ENCODE peak calls at places on chromosome 11, in seven cellular contexts. One of them, this sample, is unnamed.

GRCh38 chr11:72594493-72595291 is 79.5 kb downstream of the PDE2A start:
- DNase-seq in H1: no peak
- DNase-seq in transverse colon: no peak
- DNase-seq in stomach: no peak
- DNase-seq in vagina: no peak
- DNase-seq in GM23338: peak; percentile 61
- DNase-seq in spleen: no peak
- DNase-seq in this sample: no peak

GRCh38 chr11:46504817-46505613 is 88.8 kb downstream of the AMBRA1 start:
- DNase-seq in H1: no peak
- DNase-seq in transverse colon: no peak
- DNase-seq in stomach: no peak
- DNase-seq in vagina: no peak
- DNase-seq in GM23338: no peak
- DNase-seq in spleen: no peak
- DNase-seq in this sample: no peak

GRCh38 chr11:1931326-1931725 is 11.8 kb downstream of the TNNT3 start:
- DNase-seq in H1: no peak
- DNase-seq in transverse colon: no peak
- DNase-seq in stomach: no peak
- DNase-seq in vagina: no peak
- DNase-seq in GM23338: no peak
- DNase-seq in spleen: peak; percentile 49
- DNase-seq in this sample: no peak

GRCh38 chr11:68968306-68969255 is 12.2 kb downstream of the MRGPRD start:
- DNase-seq in H1: no peak
- DNase-seq in transverse colon: peak; percentile 6
- DNase-seq in stomach: no peak
- DNase-seq in vagina: no peak
- DNase-seq in GM23338: peak; percentile 39
- DNase-seq in spleen: peak; percentile 41
- DNase-seq in this sample: no peak

GRCh38 chr11:81165164-81165563 is 1568.5 kb downstream of the FAM181B start:
- DNase-seq in H1: no peak
- DNase-seq in transverse colon: no peak
- DNase-seq in stomach: no peak
- DNase-seq in vagina: no peak
- DNase-seq in GM23338: peak; percentile 58
- DNase-seq in spleen: no peak
- DNase-seq in this sample: no peak

GRCh38 chr11:117239295-117239694 is 6.8 kb downstream of the RNF214 start:
- DNase-seq in H1: no peak
- DNase-seq in transverse colon: no peak
- DNase-seq in stomach: no peak
- DNase-seq in vagina: no peak
- DNase-seq in GM23338: no peak
- DNase-seq in spleen: no peak
- DNase-seq in this sample: no peak

GRCh38 chr11:95459268-95460040 is 228.5 kb upstream of the SESN3 start:
- DNase-seq in H1: no peak
- DNase-seq in transverse colon: no peak
- DNase-seq in stomach: no peak
- DNase-seq in vagina: no peak
- DNase-seq in GM23338: no peak
- DNase-seq in spleen: no peak
- DNase-seq in this sample: peak; percentile 61

GRCh38 chr11:67375320-67376021 is 2.1 kb upstream of the CLCF1 start:
- DNase-seq in H1: peak; percentile 62
- DNase-seq in transverse colon: no peak
- DNase-seq in stomach: no peak
- DNase-seq in vagina: no peak
- DNase-seq in GM23338: peak; percentile 64
- DNase-seq in spleen: no peak
- DNase-seq in this sample: no peak

GRCh38 chr11:46666516-46666915 is 33.9 kb downstream of the ARHGAP1 start:
- DNase-seq in H1: no peak
- DNase-seq in transverse colon: no peak
- DNase-seq in stomach: no peak
- DNase-seq in vagina: no peak
- DNase-seq in GM23338: no peak
- DNase-seq in spleen: no peak
- DNase-seq in this sample: no peak

GRCh38 chr11:61974766-61975631 is 7.6 kb upstream of the FTH1 start:
- DNase-seq in H1: no peak
- DNase-seq in transverse colon: peak; percentile 57
- DNase-seq in stomach: peak; percentile 80
- DNase-seq in vagina: no peak
- DNase-seq in GM23338: no peak
- DNase-seq in spleen: peak; percentile 40
- DNase-seq in this sample: peak; percentile 60

GRCh38 chr11:119875841-119876600 is 147.0 kb upstream of the NECTIN1 start:
- DNase-seq in H1: no peak
- DNase-seq in transverse colon: no peak
- DNase-seq in stomach: no peak
- DNase-seq in vagina: no peak
- DNase-seq in GM23338: no peak
- DNase-seq in spleen: peak; percentile 51
- DNase-seq in this sample: no peak

GRCh38 chr11:91673705-91674104 is 550.9 kb upstream of the FAT3 start:
- DNase-seq in H1: no peak
- DNase-seq in transverse colon: no peak
- DNase-seq in stomach: no peak
- DNase-seq in vagina: no peak
- DNase-seq in GM23338: no peak
- DNase-seq in spleen: no peak
- DNase-seq in this sample: no peak

GRCh38 chr11:13923182-13923581 is 39.3 kb upstream of the SPON1 start:
- DNase-seq in H1: no peak
- DNase-seq in transverse colon: no peak
- DNase-seq in stomach: no peak
- DNase-seq in vagina: peak; percentile 19
- DNase-seq in GM23338: no peak
- DNase-seq in spleen: no peak
- DNase-seq in this sample: no peak

GRCh38 chr11:46364056-46364455 is 16.8 kb downstream of the DGKZ start:
- DNase-seq in H1: no peak
- DNase-seq in transverse colon: no peak
- DNase-seq in stomach: no peak
- DNase-seq in vagina: no peak
- DNase-seq in GM23338: no peak
- DNase-seq in spleen: no peak
- DNase-seq in this sample: no peak

GRCh38 chr11:59753650-59754493 is 1.3 kb upstream of the STX3 start:
- DNase-seq in H1: peak; percentile 92
- DNase-seq in transverse colon: peak; percentile 91
- DNase-seq in stomach: peak; percentile 90
- DNase-seq in vagina: no peak
- DNase-seq in GM23338: peak; percentile 88
- DNase-seq in spleen: peak; percentile 96
- DNase-seq in this sample: peak; percentile 88

GRCh38 chr11:28757725-28758515 is 649.7 kb downstream of the METTL15 start:
- DNase-seq in H1: no peak
- DNase-seq in transverse colon: no peak
- DNase-seq in stomach: no peak
- DNase-seq in vagina: no peak
- DNase-seq in GM23338: no peak
- DNase-seq in spleen: no peak
- DNase-seq in this sample: no peak

GRCh38 chr11:76394411-76394810 is 13.3 kb downstream of the GVQW3 start:
- DNase-seq in H1: no peak
- DNase-seq in transverse colon: no peak
- DNase-seq in stomach: no peak
- DNase-seq in vagina: no peak
- DNase-seq in GM23338: no peak
- DNase-seq in spleen: no peak
- DNase-seq in this sample: no peak

GRCh38 chr11:66715346-66716085 is 13.5 kb downstream of the SPTBN2 start:
- DNase-seq in H1: no peak
- DNase-seq in transverse colon: no peak
- DNase-seq in stomach: no peak
- DNase-seq in vagina: no peak
- DNase-seq in GM23338: no peak
- DNase-seq in spleen: peak; percentile 51
- DNase-seq in this sample: no peak

GRCh38 chr11:63490551-63491239 is at the start of gene PLAAT5:
- DNase-seq in H1: peak; percentile 73
- DNase-seq in transverse colon: peak; percentile 16
- DNase-seq in stomach: no peak
- DNase-seq in vagina: no peak
- DNase-seq in GM23338: peak; percentile 81
- DNase-seq in spleen: peak; percentile 83
- DNase-seq in this sample: no peak

GRCh38 chr11:86524603-86525352 is 147.6 kb downstream of the ME3 start:
- DNase-seq in H1: no peak
- DNase-seq in transverse colon: no peak
- DNase-seq in stomach: no peak
- DNase-seq in vagina: no peak
- DNase-seq in GM23338: no peak
- DNase-seq in spleen: no peak
- DNase-seq in this sample: no peak

GRCh38 chr11:121889168-121889567 is 226.8 kb downstream of the BLID start:
- DNase-seq in H1: no peak
- DNase-seq in transverse colon: no peak
- DNase-seq in stomach: no peak
- DNase-seq in vagina: no peak
- DNase-seq in GM23338: no peak
- DNase-seq in spleen: no peak
- DNase-seq in this sample: no peak

GRCh38 chr11:19344661-19345518 is 104.1 kb upstream of the E2F8 start:
- DNase-seq in H1: peak; percentile 84
- DNase-seq in transverse colon: peak; percentile 29
- DNase-seq in stomach: peak; percentile 55
- DNase-seq in vagina: no peak
- DNase-seq in GM23338: peak; percentile 90
- DNase-seq in spleen: peak; percentile 76
- DNase-seq in this sample: no peak

GRCh38 chr11:19931141-19931767 is 218.6 kb downstream of the NAV2 start:
- DNase-seq in H1: no peak
- DNase-seq in transverse colon: no peak
- DNase-seq in stomach: no peak
- DNase-seq in vagina: peak; percentile 46
- DNase-seq in GM23338: no peak
- DNase-seq in spleen: no peak
- DNase-seq in this sample: no peak

GRCh38 chr11:9060700-9061111 is 30.7 kb downstream of the SCUBE2 start:
- DNase-seq in H1: no peak
- DNase-seq in transverse colon: no peak
- DNase-seq in stomach: no peak
- DNase-seq in vagina: no peak
- DNase-seq in GM23338: peak; percentile 83
- DNase-seq in spleen: no peak
- DNase-seq in this sample: no peak

GRCh38 chr11:99632969-99633368 is 612.2 kb downstream of the CNTN5 start:
- DNase-seq in H1: no peak
- DNase-seq in transverse colon: no peak
- DNase-seq in stomach: no peak
- DNase-seq in vagina: no peak
- DNase-seq in GM23338: no peak
- DNase-seq in spleen: no peak
- DNase-seq in this sample: no peak

GRCh38 chr11:123482225-123482624 is 52.2 kb downstream of the GRAMD1B start:
- DNase-seq in H1: no peak
- DNase-seq in transverse colon: no peak
- DNase-seq in stomach: no peak
- DNase-seq in vagina: no peak
- DNase-seq in GM23338: no peak
- DNase-seq in spleen: no peak
- DNase-seq in this sample: no peak
- H3K4me1 ChIP-seq in H1: peaks cover 2% of the 10 kb centered on the region
- H3K4me1 ChIP-seq in transverse colon: peaks cover 6% of the 10 kb centered on the region
- H3K4me1 ChIP-seq in stomach: no peaks in the 10 kb centered on the region
- H3K4me1 ChIP-seq in vagina: no peaks in the 10 kb centered on the region
- H3K4me1 ChIP-seq in GM23338: peaks cover 13% of the 10 kb centered on the region
- H3K4me1 ChIP-seq in spleen: peaks cover 28% of the 10 kb centered on the region
- H3K4me1 ChIP-seq in this sample: no peaks in the 10 kb centered on the region

GRCh38 chr11:74683279-74683871 is 47.9 kb downstream of the CHRDL2 start:
- DNase-seq in H1: peak; percentile 75
- DNase-seq in transverse colon: peak; percentile 17
- DNase-seq in stomach: peak; percentile 29
- DNase-seq in vagina: no peak
- DNase-seq in GM23338: peak; percentile 72
- DNase-seq in spleen: peak; percentile 69
- DNase-seq in this sample: peak; percentile 36
- H3K4me3 ChIP-seq in H1: peak overlapping the region; percentile 49
- H3K4me3 ChIP-seq in transverse colon: peak overlapping the region; percentile 26
- H3K4me3 ChIP-seq in stomach: peak overlapping the region; percentile 54
- H3K4me3 ChIP-seq in vagina: peak overlapping the region; percentile 34
- H3K4me3 ChIP-seq in GM23338: peak overlapping the region; percentile 64
- H3K4me3 ChIP-seq in spleen: peak overlapping the region; percentile 5
- H3K4me3 ChIP-seq in this sample: peak overlapping the region; percentile 38

DNA sequence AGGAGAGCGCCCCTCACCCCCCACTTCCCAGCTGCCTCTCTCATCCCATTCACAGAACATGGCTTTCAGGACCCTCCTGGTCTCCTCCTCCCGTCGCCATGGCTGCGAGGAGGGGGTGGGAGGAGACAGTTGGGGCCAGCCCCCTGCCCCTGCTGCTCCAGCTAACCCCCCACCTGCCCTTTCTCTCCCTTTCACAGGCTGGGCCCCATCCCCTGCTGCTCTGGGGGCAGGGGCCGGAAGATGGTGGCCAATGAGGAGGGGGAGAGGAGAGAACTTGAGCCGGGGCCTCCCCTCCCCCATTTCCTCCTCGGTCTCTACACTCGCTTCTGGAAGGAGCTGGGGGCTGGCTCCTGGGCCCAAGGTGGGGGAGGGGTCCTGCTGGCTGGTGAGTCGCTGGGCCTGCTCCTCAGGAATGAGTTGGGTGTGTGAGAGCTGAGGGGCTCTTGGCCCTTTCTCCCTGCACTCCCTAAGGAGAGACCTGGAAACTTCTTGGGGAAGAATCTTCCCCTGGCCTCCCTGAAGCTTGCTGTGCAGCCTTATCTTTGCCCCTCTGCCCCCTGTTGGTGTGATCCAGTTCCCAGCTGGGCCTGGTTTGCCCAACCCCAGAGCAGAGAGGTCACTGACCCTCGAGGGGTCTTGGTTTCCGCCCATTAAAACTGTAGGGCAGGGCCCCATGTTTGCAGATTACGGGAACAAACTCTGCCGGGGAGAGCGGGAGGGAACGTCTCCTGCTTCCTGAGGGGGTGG is 10.2 kb downstream of the YPEL4 start:
- DNase-seq in H1: peak; percentile 97
- DNase-seq in transverse colon: no peak
- DNase-seq in stomach: no peak
- DNase-seq in vagina: no peak
- DNase-seq in GM23338: peak; percentile 99
- DNase-seq in spleen: no peak
- DNase-seq in this sample: no peak
- TF ChIP-seq POLR2AphosphoS5 in H1: peak; percentile 49
- TF ChIP-seq POLR2AphosphoS5 in transverse colon: no peak
- TF ChIP-seq POLR2AphosphoS5 in stomach: no peak
- TF ChIP-seq POLR2AphosphoS5 in vagina: no peak
- TF ChIP-seq POLR2AphosphoS5 in GM23338: peak; percentile 78
- TF ChIP-seq POLR2AphosphoS5 in spleen: peak; percentile 30
- TF ChIP-seq POLR2AphosphoS5 in this sample: no peak

DNA sequence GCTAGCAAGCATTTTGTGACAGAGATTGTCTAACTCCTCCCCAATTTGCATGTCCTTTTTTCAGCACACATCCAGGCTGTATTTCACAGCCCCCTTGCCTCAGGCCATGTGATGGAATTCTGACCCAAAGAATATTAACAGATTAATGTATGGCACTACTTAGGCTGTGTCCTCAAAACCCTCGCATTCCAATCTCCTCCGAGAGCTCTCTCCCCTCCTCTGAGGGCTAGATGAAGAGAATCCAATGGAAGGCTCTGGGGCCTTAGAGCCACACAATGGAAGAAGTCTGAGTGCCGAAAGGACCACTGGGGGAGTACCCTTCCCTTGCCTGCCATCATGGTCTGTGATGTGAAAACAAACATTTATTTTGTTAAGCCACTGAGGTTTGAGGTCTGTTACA is 13.7 kb upstream of the NNMT start:
- DNase-seq in H1: no peak
- DNase-seq in transverse colon: no peak
- DNase-seq in stomach: no peak
- DNase-seq in vagina: peak; percentile 70
- DNase-seq in GM23338: peak; percentile 21
- DNase-seq in spleen: no peak
- DNase-seq in this sample: no peak
- H3K4me1 ChIP-seq in H1: peaks cover 4% of the 10 kb centered on the region
- H3K4me1 ChIP-seq in transverse colon: peaks cover 7% of the 10 kb centered on the region
- H3K4me1 ChIP-seq in stomach: peaks cover 13% of the 10 kb centered on the region
- H3K4me1 ChIP-seq in vagina: peaks cover 27% of the 10 kb centered on the region
- H3K4me1 ChIP-seq in GM23338: no peaks in the 10 kb centered on the region
- H3K4me1 ChIP-seq in spleen: peaks cover 9% of the 10 kb centered on the region
- H3K4me1 ChIP-seq in this sample: peaks cover 10% of the 10 kb centered on the region

This sample was measured in prostate gland.